ENCODE peak calls at places on chromosomes 6 and 20, in six cellular contexts. One of them, this sample, is unnamed.

GRCh38 chr6:54419885-54420284 is 111.6 kb downstream of the TINAG start:
- DNase-seq in WTC11: no peak
- DNase-seq in AG20443: peak; percentile 67
- DNase-seq in NCI-H1105 treated with DMSO at 0.1 percent for 48 hours: no peak
- DNase-seq in iPS DF 19.7: no peak
- DNase-seq in hypothalamus: no peak
- DNase-seq in this sample: no peak

GRCh38 chr6:2765896-2766766 is 938 bp downstream of the WRNIP1 start:
- DNase-seq in WTC11: peak; percentile 47
- DNase-seq in AG20443: peak; percentile 80
- DNase-seq in NCI-H1105 treated with DMSO at 0.1 percent for 48 hours: peak; percentile 36
- DNase-seq in iPS DF 19.7: no peak
- DNase-seq in hypothalamus: peak; percentile 45
- DNase-seq in this sample: peak; percentile 30

GRCh38 chr6:28693751-28694443 is 168.2 kb downstream of the GPX5 start:
- DNase-seq in WTC11: peak; percentile 48
- DNase-seq in AG20443: no peak
- DNase-seq in NCI-H1105 treated with DMSO at 0.1 percent for 48 hours: no peak
- DNase-seq in iPS DF 19.7: no peak
- DNase-seq in hypothalamus: no peak
- DNase-seq in this sample: no peak

GRCh38 chr6:160455484-160456213 is 107.5 kb downstream of the SLC22A3 start:
- DNase-seq in WTC11: peak; percentile 79
- DNase-seq in AG20443: peak; percentile 87
- DNase-seq in NCI-H1105 treated with DMSO at 0.1 percent for 48 hours: peak; percentile 68
- DNase-seq in iPS DF 19.7: no peak
- DNase-seq in hypothalamus: peak; percentile 40
- DNase-seq in this sample: no peak

GRCh38 chr6:159806021-159806458 is 6.0 kb downstream of the PNLDC1 start:
- DNase-seq in WTC11: no peak
- DNase-seq in AG20443: peak; percentile 6
- DNase-seq in NCI-H1105 treated with DMSO at 0.1 percent for 48 hours: no peak
- DNase-seq in iPS DF 19.7: no peak
- DNase-seq in hypothalamus: no peak
- DNase-seq in this sample: no peak

GRCh38 chr6:107729098-107729497 is 95.0 kb downstream of the SCML4 start:
- DNase-seq in WTC11: no peak
- DNase-seq in AG20443: no peak
- DNase-seq in NCI-H1105 treated with DMSO at 0.1 percent for 48 hours: no peak
- DNase-seq in iPS DF 19.7: no peak
- DNase-seq in hypothalamus: no peak
- DNase-seq in this sample: no peak

GRCh38 chr6:84731901-84732300 is 32.5 kb downstream of the TBX18 start:
- DNase-seq in WTC11: no peak
- DNase-seq in AG20443: no peak
- DNase-seq in NCI-H1105 treated with DMSO at 0.1 percent for 48 hours: no peak
- DNase-seq in iPS DF 19.7: no peak
- DNase-seq in hypothalamus: no peak
- DNase-seq in this sample: no peak

GRCh38 chr20:50191065-50191565 is 485 bp downstream of the CEBPB start:
- DNase-seq in WTC11: no peak
- DNase-seq in AG20443: no peak
- DNase-seq in NCI-H1105 treated with DMSO at 0.1 percent for 48 hours: peak; percentile 52
- DNase-seq in iPS DF 19.7: no peak
- DNase-seq in hypothalamus: peak; percentile 63
- DNase-seq in this sample: peak; percentile 33

GRCh38 chr6:111992851-111993250 is 61.1 kb upstream of the CCN6 start:
- DNase-seq in WTC11: no peak
- DNase-seq in AG20443: no peak
- DNase-seq in NCI-H1105 treated with DMSO at 0.1 percent for 48 hours: no peak
- DNase-seq in iPS DF 19.7: no peak
- DNase-seq in hypothalamus: no peak
- DNase-seq in this sample: no peak

GRCh38 chr20:63453029-63453523 is 19.4 kb downstream of the KCNQ2 start:
- DNase-seq in WTC11: no peak
- DNase-seq in AG20443: peak; percentile 68
- DNase-seq in NCI-H1105 treated with DMSO at 0.1 percent for 48 hours: no peak
- DNase-seq in iPS DF 19.7: no peak
- DNase-seq in hypothalamus: peak; percentile 37
- DNase-seq in this sample: no peak

GRCh38 chr6:21781075-21781474 is 187.5 kb downstream of the SOX4 start:
- DNase-seq in WTC11: no peak
- DNase-seq in AG20443: no peak
- DNase-seq in NCI-H1105 treated with DMSO at 0.1 percent for 48 hours: no peak
- DNase-seq in iPS DF 19.7: no peak
- DNase-seq in hypothalamus: no peak
- DNase-seq in this sample: peak; percentile 4

GRCh38 chr20:62675156-62675871 is 33.0 kb downstream of the SLCO4A1 start:
- DNase-seq in WTC11: no peak
- DNase-seq in AG20443: peak; percentile 65
- DNase-seq in NCI-H1105 treated with DMSO at 0.1 percent for 48 hours: no peak
- DNase-seq in iPS DF 19.7: no peak
- DNase-seq in hypothalamus: no peak
- DNase-seq in this sample: no peak

GRCh38 chr6:24910331-24910849 is 25.4 kb downstream of the RIPOR2 start:
- DNase-seq in WTC11: peak; percentile 55
- DNase-seq in AG20443: peak; percentile 53
- DNase-seq in NCI-H1105 treated with DMSO at 0.1 percent for 48 hours: no peak
- DNase-seq in iPS DF 19.7: no peak
- DNase-seq in hypothalamus: peak; percentile 17
- DNase-seq in this sample: no peak

GRCh38 chr6:18496462-18496861 is 109.3 kb downstream of the RNF144B start:
- DNase-seq in WTC11: no peak
- DNase-seq in AG20443: no peak
- DNase-seq in NCI-H1105 treated with DMSO at 0.1 percent for 48 hours: no peak
- DNase-seq in iPS DF 19.7: no peak
- DNase-seq in hypothalamus: no peak
- DNase-seq in this sample: no peak

GRCh38 chr20:58137651-58138265 is 90.7 kb downstream of the ANKRD60 start:
- DNase-seq in WTC11: no peak
- DNase-seq in AG20443: no peak
- DNase-seq in NCI-H1105 treated with DMSO at 0.1 percent for 48 hours: no peak
- DNase-seq in iPS DF 19.7: no peak
- DNase-seq in hypothalamus: no peak
- DNase-seq in this sample: no peak

GRCh38 chr6:143336446-143337152 is 113.9 kb downstream of the ADAT2 start:
- DNase-seq in WTC11: no peak
- DNase-seq in AG20443: no peak
- DNase-seq in NCI-H1105 treated with DMSO at 0.1 percent for 48 hours: no peak
- DNase-seq in iPS DF 19.7: no peak
- DNase-seq in hypothalamus: no peak
- DNase-seq in this sample: no peak

This sample was measured in COR-L47.